ENCODE peak calls at places on chromosomes 2 and 18, in five cellular contexts. P, I, N, F and U are unnamed samples.

GRCh38 chr2:88006912-88007439 is 9.4 kb downstream of the RNU2-63P start:
- DNase-seq in P (no peak), I (no peak), N (no peak), F (no peak), U (no peak)

GRCh38 chr2:226558418-226558817 is 241.2 kb downstream of the IRS1 start:
- DNase-seq in P (no peak), I (no peak), N (no peak), F (no peak), U (no peak)

GRCh38 chr2:26850565-26850964 is 2.6 kb downstream of the DPYSL5 start:
- DNase-seq in P (no peak), I (no peak), N (no peak), F (no peak), U (no peak)

GRCh38 chr2:199457147-199458016 is at the start of gene SATB2:
- DNase-seq in P (peak), I (peak), N (peak), F (peak), U (peak)

GRCh38 chr2:45909677-45910191 is 258.3 kb downstream of the PRKCE start:
- DNase-seq in P (peak), I (no peak), N (no peak), F (peak), U (peak)

GRCh38 chr2:98487806-98488189 is 43.1 kb downstream of the INPP4A start:
- DNase-seq in P (peak), I (no peak), N (no peak), F (peak), U (peak)

GRCh38 chr2:126843046-126843445 is 55.6 kb upstream of the TEX51 start:
- DNase-seq in P (no peak), I (no peak), N (no peak), F (no peak), U (no peak)

GRCh38 chr2:161613161-161613560 is 11.1 kb upstream of the SLC4A10 start:
- DNase-seq in P (no peak), I (peak), N (no peak), F (no peak), U (no peak)

GRCh38 chr18:10660485-10660884 is 134.7 kb downstream of the NAPG start:
- DNase-seq in P (no peak), I (peak), N (peak), F (no peak), U (peak)

GRCh38 chr2:74345272-74345943 is 2.2 kb upstream of the SLC4A5 start:
- DNase-seq in P (no peak), I (no peak), N (no peak), F (peak), U (no peak)

GRCh38 chr2:74347747-74348146 is 4.5 kb upstream of the SLC4A5 start:
- DNase-seq in P (no peak), I (no peak), N (no peak), F (no peak), U (no peak)

GRCh38 chr2:74349889-74350288 is 6.7 kb upstream of the SLC4A5 start:
- DNase-seq in P (no peak), I (no peak), N (no peak), F (no peak), U (no peak)
- TF ChIP-seq CTCF in P (no peak), I (no peak), N (no peak), F (no peak), U (no peak)

DNA sequence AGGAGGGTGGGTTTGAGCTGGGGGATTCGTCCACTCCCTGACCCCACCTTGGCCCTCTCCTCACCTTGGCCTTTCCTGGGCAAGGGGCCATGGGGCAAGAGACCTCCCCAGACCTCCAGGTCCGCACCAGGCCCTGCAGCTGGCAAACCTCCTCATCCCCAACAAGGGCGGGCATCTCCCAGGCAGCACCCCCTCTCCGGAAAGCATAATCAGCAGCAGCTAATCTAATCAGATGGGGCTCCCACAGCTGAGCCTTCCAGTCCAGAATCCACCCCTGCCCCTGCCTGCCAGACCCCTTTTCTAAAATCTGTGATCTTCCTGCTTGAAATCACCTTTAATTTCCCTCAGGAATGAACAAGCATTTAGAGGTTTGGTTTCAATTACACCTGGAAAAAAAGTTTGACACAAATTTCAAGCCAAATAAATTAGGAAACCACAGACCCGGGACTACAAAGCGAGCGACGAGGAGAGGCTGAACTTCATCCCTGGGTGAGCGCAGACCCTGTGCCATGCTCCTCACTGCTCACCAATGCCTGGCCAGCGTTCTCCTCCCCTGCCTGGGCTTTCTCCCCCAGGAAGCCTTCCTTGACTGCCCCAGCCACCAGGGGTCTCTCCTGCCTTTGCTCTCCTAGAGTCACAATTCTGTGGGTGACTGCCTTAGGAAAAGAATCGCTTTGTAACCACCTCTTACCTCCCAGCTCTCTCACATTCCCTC is 143.0 kb upstream of the MYCN start:
- DNase-seq in P (no peak), I (no peak), N (no peak), F (no peak), U (no peak)
- TF ChIP-seq CTCF in P (peak), I (no peak), N (no peak), F (peak), U (peak)

GRCh38 chr2:16034975-16035746 is 94.8 kb downstream of the MYCN start:
- DNase-seq in P (no peak), I (no peak), N (no peak), F (no peak), U (no peak)

GRCh38 chr2:16033032-16033293 is 92.6 kb downstream of the MYCN start:
- DNase-seq in P (no peak), I (no peak), N (no peak), F (no peak), U (no peak)

GRCh38 chr2:16032282-16033031 is 92.1 kb downstream of the MYCN start:
- DNase-seq in P (no peak), I (no peak), N (no peak), F (no peak), U (no peak)

GRCh38 chr2:16035747-16036745 is 95.7 kb downstream of the MYCN start:
- DNase-seq in P (no peak), I (no peak), N (no peak), F (no peak), U (no peak)

GRCh38 chr2:16034151-16034974 is 94.0 kb downstream of the MYCN start:
- DNase-seq in P (no peak), I (no peak), N (no peak), F (no peak), U (no peak)
- TF ChIP-seq CTCF in P (no peak), I (no peak), N (no peak), F (peak), U (no peak)

GRCh38 chr18:80006726-80007125 is 18.4 kb upstream of the TXNL4A start:
- DNase-seq in P (no peak), I (no peak), N (no peak), F (no peak), U (no peak)

GRCh38 chr18:80004600-80005342 is 16.4 kb upstream of the TXNL4A start:
- DNase-seq in P (no peak), I (no peak), N (no peak), F (no peak), U (no peak)

GRCh38 chr18:80012714-80013113 is 21.5 kb upstream of the RBFA start:
- DNase-seq in P (no peak), I (no peak), N (no peak), F (no peak), U (no peak)

GRCh38 chr18:80010551-80010906 is 22.2 kb upstream of the TXNL4A start:
- DNase-seq in P (no peak), I (no peak), N (no peak), F (no peak), U (no peak)

DNA sequence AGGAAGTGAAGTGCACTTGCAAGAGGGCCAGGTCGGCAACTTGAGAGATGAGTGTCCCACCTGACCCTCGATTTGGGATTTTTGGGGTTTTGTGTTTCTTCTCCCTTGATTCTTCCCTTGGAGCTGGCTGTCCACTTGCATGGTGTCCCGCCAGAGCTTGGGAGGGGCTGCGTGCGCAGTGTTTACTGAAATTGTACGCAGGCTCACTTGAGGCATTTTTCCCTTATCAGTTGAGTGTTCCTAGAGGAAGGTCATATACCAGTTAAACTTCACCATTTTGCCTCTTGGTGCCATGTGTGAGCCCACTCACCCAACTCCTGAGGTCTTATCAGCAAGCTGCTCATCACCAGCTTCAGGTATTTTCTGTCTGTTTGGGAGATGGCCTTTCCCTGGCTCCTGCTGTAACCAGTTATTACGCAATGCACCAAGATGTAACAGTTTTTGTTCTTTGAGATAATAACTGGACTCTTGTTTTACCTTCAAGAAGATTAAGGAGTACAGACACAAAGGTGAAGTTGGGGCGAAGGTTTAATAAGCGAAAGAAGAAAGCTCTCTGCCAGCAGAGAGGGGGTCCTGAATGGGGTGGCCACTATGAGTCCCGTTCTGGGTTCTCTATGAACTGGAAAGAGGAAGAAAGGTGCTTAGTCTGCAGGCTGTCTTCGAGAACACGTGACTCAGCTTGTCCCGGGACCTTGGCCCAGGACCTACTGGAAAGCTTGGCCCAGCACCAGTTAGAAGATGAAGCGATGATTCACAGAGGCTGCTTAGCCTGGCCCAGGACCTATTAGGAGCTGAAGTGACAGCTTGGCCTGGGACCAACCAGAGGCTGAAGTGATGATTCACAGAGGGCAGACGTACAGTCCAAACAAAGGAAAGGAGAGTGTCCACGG is 21.5 kb upstream of the TXNL4A start:
- DNase-seq in P (no peak), I (peak), N (peak), F (no peak), U (no peak)
- TF ChIP-seq CTCF in P (no peak), I (no peak), N (no peak), F (no peak), U (no peak)